ENCODE peak calls at places on chromosomes 2 and 18, in four cellular contexts. One of them, this sample, is unnamed.

GRCh38 chr2:109702250-109702985 is 88.3 kb downstream of the SOWAHC start:
- DNase-seq in HEK293T: no peak
- DNase-seq in activated T-helper 9 cell treated with anti-CD3 and anti-CD28 coated beads, Interleukin-2, amount 50 U/mL, for 16 hours: no peak
- DNase-seq in heart left ventricle: no peak
- DNase-seq in this sample: no peak

GRCh38 chr18:7034924-7035323 is 82.7 kb downstream of the LAMA1 start:
- DNase-seq in activated T-helper 9 cell treated with anti-CD3 and anti-CD28 coated beads, Interleukin-2, amount 50 U/mL, for 16 hours: no peak
- DNase-seq in HEK293T: no peak
- DNase-seq in heart left ventricle: no peak
- DNase-seq in this sample: no peak

GRCh38 chr2:145631561-145631960 is 1111.6 kb upstream of the ZEB2 start:
- DNase-seq in activated T-helper 9 cell treated with anti-CD3 and anti-CD28 coated beads, Interleukin-2, amount 50 U/mL, for 16 hours: no peak
- DNase-seq in HEK293T: no peak
- DNase-seq in heart left ventricle: no peak
- DNase-seq in this sample: no peak

GRCh38 chr2:237540823-237541222 is 25.6 kb upstream of the PRLH start:
- DNase-seq in activated T-helper 9 cell treated with anti-CD3 and anti-CD28 coated beads, Interleukin-2, amount 50 U/mL, for 16 hours: no peak
- DNase-seq in HEK293T: no peak
- DNase-seq in heart left ventricle: peak; percentile 74
- DNase-seq in this sample: peak; percentile 72

GRCh38 chr2:141946016-141946415 is 184.8 kb downstream of the LRP1B start:
- DNase-seq in HEK293T: no peak
- DNase-seq in activated T-helper 9 cell treated with anti-CD3 and anti-CD28 coated beads, Interleukin-2, amount 50 U/mL, for 16 hours: no peak
- DNase-seq in heart left ventricle: no peak
- DNase-seq in this sample: no peak

GRCh38 chr18:76405761-76406356 is 89.2 kb downstream of the ZNF516 start:
- DNase-seq in activated T-helper 9 cell treated with anti-CD3 and anti-CD28 coated beads, Interleukin-2, amount 50 U/mL, for 16 hours: peak; percentile 28
- DNase-seq in heart left ventricle: no peak
- DNase-seq in HEK293T: peak; percentile 8
- DNase-seq in this sample: peak; percentile 39

GRCh38 chr2:203928849-203929248 is 7.7 kb upstream of the ICOS start:
- DNase-seq in HEK293T: no peak
- DNase-seq in activated T-helper 9 cell treated with anti-CD3 and anti-CD28 coated beads, Interleukin-2, amount 50 U/mL, for 16 hours: no peak
- DNase-seq in heart left ventricle: no peak
- DNase-seq in this sample: no peak

GRCh38 chr2:14633451-14634211 is 1.1 kb downstream of the LRATD1 start:
- DNase-seq in heart left ventricle: no peak
- DNase-seq in HEK293T: no peak
- DNase-seq in activated T-helper 9 cell treated with anti-CD3 and anti-CD28 coated beads, Interleukin-2, amount 50 U/mL, for 16 hours: no peak
- DNase-seq in this sample: no peak

GRCh38 chr2:3611136-3611535 is 16.2 kb downstream of the COLEC11 start:
- DNase-seq in heart left ventricle: no peak
- DNase-seq in activated T-helper 9 cell treated with anti-CD3 and anti-CD28 coated beads, Interleukin-2, amount 50 U/mL, for 16 hours: no peak
- DNase-seq in HEK293T: no peak
- DNase-seq in this sample: no peak

GRCh38 chr18:37844209-37844970 is 278.8 kb upstream of the CELF4 start:
- DNase-seq in activated T-helper 9 cell treated with anti-CD3 and anti-CD28 coated beads, Interleukin-2, amount 50 U/mL, for 16 hours: no peak
- DNase-seq in HEK293T: no peak
- DNase-seq in heart left ventricle: no peak
- DNase-seq in this sample: no peak

GRCh38 chr2:124027182-124027581 is 2.1 kb downstream of the CNTNAP5 start:
- DNase-seq in HEK293T: peak; percentile 49
- DNase-seq in heart left ventricle: no peak
- DNase-seq in activated T-helper 9 cell treated with anti-CD3 and anti-CD28 coated beads, Interleukin-2, amount 50 U/mL, for 16 hours: no peak
- DNase-seq in this sample: peak; percentile 89

GRCh38 chr18:12460874-12461273 is 53.1 kb downstream of the PRELID3A start:
- DNase-seq in heart left ventricle: no peak
- DNase-seq in HEK293T: no peak
- DNase-seq in activated T-helper 9 cell treated with anti-CD3 and anti-CD28 coated beads, Interleukin-2, amount 50 U/mL, for 16 hours: no peak
- DNase-seq in this sample: no peak